ENCODE peak calls at places on chromosomes 11 and 22, in eight cellular contexts. One of them, this sample, is unnamed.
A peak's percentile ranks its signal among the peaks of the same experiment; 100 is the strongest.

GRCh38 chr11:22688914-22689313 is 22.5 kb downstream of the GAS2 start:
- DNase-seq in CD8-positive, alpha-beta T cell: no peak
- DNase-seq in tibial nerve: no peak
- DNase-seq in breast epithelium: no peak
- DNase-seq in ovary: no peak
- DNase-seq in neural progenitor cell: no peak
- DNase-seq in tibial artery: no peak
- DNase-seq in lower lobe of right lung: no peak
- DNase-seq in this sample: no peak

GRCh38 chr22:46749682-46750529 is 11.9 kb upstream of the CERK start:
- DNase-seq in breast epithelium: no peak
- DNase-seq in neural progenitor cell: no peak
- DNase-seq in tibial artery: no peak
- DNase-seq in tibial nerve: no peak
- DNase-seq in lower lobe of right lung: no peak
- DNase-seq in CD8-positive, alpha-beta T cell: no peak
- DNase-seq in ovary: no peak
- DNase-seq in this sample: no peak

GRCh38 chr11:44566559-44566949 is 1.1 kb downstream of the CD82 start:
- DNase-seq in lower lobe of right lung: no peak
- DNase-seq in ovary: no peak
- DNase-seq in neural progenitor cell: no peak
- DNase-seq in breast epithelium: no peak
- DNase-seq in tibial artery: no peak
- DNase-seq in tibial nerve: no peak
- DNase-seq in CD8-positive, alpha-beta T cell: no peak
- DNase-seq in this sample: no peak

GRCh38 chr22:49586244-49586748 is 241.4 kb downstream of the BRD1 start:
- DNase-seq in breast epithelium: no peak
- DNase-seq in CD8-positive, alpha-beta T cell: no peak
- DNase-seq in tibial artery: no peak
- DNase-seq in ovary: no peak
- DNase-seq in neural progenitor cell: no peak
- DNase-seq in lower lobe of right lung: peak; percentile 32
- DNase-seq in tibial nerve: no peak
- DNase-seq in this sample: no peak

GRCh38 chr11:123166095-123166559 is 28.9 kb downstream of the CLMP start:
- DNase-seq in tibial artery: no peak
- DNase-seq in breast epithelium: peak; percentile 41
- DNase-seq in tibial nerve: peak; percentile 35
- DNase-seq in CD8-positive, alpha-beta T cell: no peak
- DNase-seq in neural progenitor cell: peak; percentile 70
- DNase-seq in ovary: peak; percentile 85
- DNase-seq in lower lobe of right lung: peak; percentile 51
- DNase-seq in this sample: peak; percentile 36

GRCh38 chr11:103367650-103368049 is 258.4 kb downstream of the DYNC2H1 start:
- DNase-seq in breast epithelium: no peak
- DNase-seq in ovary: no peak
- DNase-seq in tibial artery: no peak
- DNase-seq in lower lobe of right lung: no peak
- DNase-seq in neural progenitor cell: no peak
- DNase-seq in CD8-positive, alpha-beta T cell: no peak
- DNase-seq in tibial nerve: no peak
- DNase-seq in this sample: no peak

GRCh38 chr11:43963221-43963620 is 20.8 kb downstream of the C11orf96 start:
- DNase-seq in lower lobe of right lung: no peak
- DNase-seq in breast epithelium: no peak
- DNase-seq in ovary: no peak
- DNase-seq in neural progenitor cell: no peak
- DNase-seq in tibial artery: no peak
- DNase-seq in CD8-positive, alpha-beta T cell: no peak
- DNase-seq in tibial nerve: no peak
- DNase-seq in this sample: no peak

GRCh38 chr11:1106387-1106786 is 31.7 kb downstream of the MUC2 start:
- DNase-seq in tibial nerve: no peak
- DNase-seq in lower lobe of right lung: no peak
- DNase-seq in CD8-positive, alpha-beta T cell: no peak
- DNase-seq in neural progenitor cell: no peak
- DNase-seq in ovary: no peak
- DNase-seq in breast epithelium: no peak
- DNase-seq in tibial artery: no peak
- DNase-seq in this sample: no peak

GRCh38 chr22:43308451-43309235 is 34.5 kb downstream of the SCUBE1 start:
- DNase-seq in lower lobe of right lung: no peak
- DNase-seq in tibial artery: no peak
- DNase-seq in neural progenitor cell: peak; percentile 55
- DNase-seq in ovary: peak; percentile 48
- DNase-seq in CD8-positive, alpha-beta T cell: no peak
- DNase-seq in breast epithelium: no peak
- DNase-seq in tibial nerve: no peak
- DNase-seq in this sample: no peak

GRCh38 chr11:1928891-1929541 is 9.5 kb downstream of the TNNT3 start:
- DNase-seq in tibial artery: no peak
- DNase-seq in ovary: no peak
- DNase-seq in tibial nerve: no peak
- DNase-seq in neural progenitor cell: peak; percentile 1
- DNase-seq in CD8-positive, alpha-beta T cell: no peak
- DNase-seq in breast epithelium: no peak
- DNase-seq in lower lobe of right lung: no peak
- DNase-seq in this sample: no peak

GRCh38 chr11:14914536-14914935 is 22.5 kb upstream of the CYP2R1 start:
- DNase-seq in breast epithelium: no peak
- DNase-seq in ovary: no peak
- DNase-seq in neural progenitor cell: no peak
- DNase-seq in tibial nerve: no peak
- DNase-seq in lower lobe of right lung: no peak
- DNase-seq in tibial artery: no peak
- DNase-seq in CD8-positive, alpha-beta T cell: no peak
- DNase-seq in this sample: no peak

GRCh38 chr11:121557348-121557747 is 104.6 kb upstream of the SORL1-AS1 start:
- DNase-seq in lower lobe of right lung: no peak
- DNase-seq in tibial artery: no peak
- DNase-seq in CD8-positive, alpha-beta T cell: no peak
- DNase-seq in neural progenitor cell: no peak
- DNase-seq in tibial nerve: no peak
- DNase-seq in breast epithelium: no peak
- DNase-seq in ovary: no peak
- DNase-seq in this sample: no peak

GRCh38 chr11:118109231-118109630 is 22.5 kb upstream of the SMIM35 start:
- DNase-seq in breast epithelium: no peak
- DNase-seq in ovary: no peak
- DNase-seq in tibial artery: no peak
- DNase-seq in lower lobe of right lung: no peak
- DNase-seq in tibial nerve: no peak
- DNase-seq in neural progenitor cell: no peak
- DNase-seq in CD8-positive, alpha-beta T cell: no peak
- DNase-seq in this sample: peak; percentile 29

GRCh38 chr11:46888636-46889035 is 29.7 kb downstream of the LRP4 start:
- DNase-seq in ovary: no peak
- DNase-seq in tibial nerve: no peak
- DNase-seq in CD8-positive, alpha-beta T cell: no peak
- DNase-seq in breast epithelium: no peak
- DNase-seq in neural progenitor cell: no peak
- DNase-seq in lower lobe of right lung: no peak
- DNase-seq in tibial artery: no peak
- DNase-seq in this sample: no peak

DNA sequence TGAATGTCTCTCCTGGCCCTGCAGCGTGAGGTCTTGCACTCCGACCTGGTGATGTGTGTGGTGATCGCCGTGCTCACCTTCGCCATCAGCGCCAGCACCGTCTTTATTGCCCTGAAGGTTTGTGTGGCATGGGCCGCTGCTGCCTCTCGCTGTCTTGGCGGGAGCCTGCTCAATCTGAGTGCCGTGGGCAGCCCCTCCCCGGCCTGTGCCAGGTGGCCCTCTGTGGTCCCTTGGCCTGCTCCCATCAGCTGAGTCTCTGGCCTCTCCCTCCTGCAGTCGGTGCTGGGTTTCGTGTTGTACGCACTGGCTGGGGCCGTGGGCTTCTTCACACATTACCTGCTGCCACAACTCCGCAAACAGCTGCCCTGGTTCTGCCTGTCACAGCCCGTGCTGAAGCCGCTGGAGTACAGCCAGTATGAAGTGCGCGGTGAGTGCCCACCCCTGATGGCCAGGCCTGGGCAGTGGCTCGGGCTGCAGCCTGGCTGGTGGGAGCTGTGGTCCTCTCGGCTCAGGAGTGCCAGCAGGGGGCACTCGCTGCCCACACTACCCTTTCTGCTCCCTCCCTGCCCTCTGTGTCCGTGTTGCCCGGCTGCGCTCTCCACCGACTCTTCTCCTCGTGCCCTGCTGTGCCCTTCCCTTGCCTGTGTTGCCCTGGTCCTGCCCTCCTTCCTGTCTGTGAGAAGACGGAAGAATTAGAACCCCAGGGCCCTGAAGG is 10.2 kb downstream of the PCNX3 start:
- DNase-seq in CD8-positive, alpha-beta T cell: peak; percentile 31
- DNase-seq in breast epithelium: no peak
- DNase-seq in lower lobe of right lung: peak; percentile 81
- DNase-seq in neural progenitor cell: peak; percentile 72
- DNase-seq in tibial artery: peak; percentile 57
- DNase-seq in tibial nerve: no peak
- DNase-seq in ovary: no peak
- DNase-seq in this sample: peak; percentile 70
- H3K36me3 ChIP-seq in CD8-positive, alpha-beta T cell: peaks cover 45% of the 10 kb centered on the region
- H3K36me3 ChIP-seq in breast epithelium: peaks cover 16% of the 10 kb centered on the region
- H3K36me3 ChIP-seq in lower lobe of right lung: peaks cover 96% of the 10 kb centered on the region
- H3K36me3 ChIP-seq in neural progenitor cell: no peaks in the 10 kb centered on the region
- H3K36me3 ChIP-seq in tibial artery: peaks cover 100% of the 10 kb centered on the region
- H3K36me3 ChIP-seq in tibial nerve: peaks cover 15% of the 10 kb centered on the region
- H3K36me3 ChIP-seq in ovary: no peaks in the 10 kb centered on the region
- H3K36me3 ChIP-seq in this sample: peaks cover 94% of the 10 kb centered on the region

GRCh38 chr11:115636686-115637555 is 132.7 kb upstream of the CADM1 start:
- DNase-seq in lower lobe of right lung: no peak
- DNase-seq in CD8-positive, alpha-beta T cell: no peak
- DNase-seq in tibial nerve: no peak
- DNase-seq in tibial artery: no peak
- DNase-seq in breast epithelium: no peak
- DNase-seq in ovary: no peak
- DNase-seq in neural progenitor cell: peak; percentile 49
- DNase-seq in this sample: no peak
- H3K4me1 ChIP-seq in lower lobe of right lung: no peaks in the 10 kb centered on the region
- H3K4me1 ChIP-seq in CD8-positive, alpha-beta T cell: no peaks in the 10 kb centered on the region
- H3K4me1 ChIP-seq in tibial nerve: no peaks in the 10 kb centered on the region
- H3K4me1 ChIP-seq in tibial artery: no peaks in the 10 kb centered on the region
- H3K4me1 ChIP-seq in breast epithelium: no peaks in the 10 kb centered on the region
- H3K4me1 ChIP-seq in ovary: no peaks in the 10 kb centered on the region
- H3K4me1 ChIP-seq in neural progenitor cell: peaks cover 12% of the 10 kb centered on the region
- H3K4me1 ChIP-seq in this sample: no peaks in the 10 kb centered on the region

GRCh38 chr22:17875156-17875555 is 100.9 kb upstream of the BID start:
- DNase-seq in tibial artery: no peak
- DNase-seq in CD8-positive, alpha-beta T cell: no peak
- DNase-seq in tibial nerve: no peak
- DNase-seq in ovary: no peak
- DNase-seq in lower lobe of right lung: no peak
- DNase-seq in breast epithelium: no peak
- DNase-seq in neural progenitor cell: no peak
- DNase-seq in this sample: no peak

GRCh38 chr22:17873804-17874203 is 99.5 kb upstream of the BID start:
- DNase-seq in ovary: no peak
- DNase-seq in tibial artery: no peak
- DNase-seq in CD8-positive, alpha-beta T cell: no peak
- DNase-seq in tibial nerve: no peak
- DNase-seq in neural progenitor cell: no peak
- DNase-seq in lower lobe of right lung: no peak
- DNase-seq in breast epithelium: no peak
- DNase-seq in this sample: no peak

GRCh38 chr22:17875631-17876030 is 101.4 kb upstream of the BID start:
- DNase-seq in tibial nerve: no peak
- DNase-seq in CD8-positive, alpha-beta T cell: no peak
- DNase-seq in breast epithelium: no peak
- DNase-seq in lower lobe of right lung: no peak
- DNase-seq in neural progenitor cell: no peak
- DNase-seq in tibial artery: no peak
- DNase-seq in ovary: no peak
- DNase-seq in this sample: no peak

GRCh38 chr22:17873116-17873515 is 98.8 kb upstream of the BID start:
- DNase-seq in tibial nerve: no peak
- DNase-seq in ovary: no peak
- DNase-seq in tibial artery: no peak
- DNase-seq in CD8-positive, alpha-beta T cell: no peak
- DNase-seq in lower lobe of right lung: no peak
- DNase-seq in neural progenitor cell: no peak
- DNase-seq in breast epithelium: no peak
- DNase-seq in this sample: no peak

GRCh38 chr22:17874231-17874630 is 100.0 kb upstream of the BID start:
- DNase-seq in tibial artery: no peak
- DNase-seq in neural progenitor cell: no peak
- DNase-seq in CD8-positive, alpha-beta T cell: no peak
- DNase-seq in ovary: no peak
- DNase-seq in breast epithelium: no peak
- DNase-seq in lower lobe of right lung: no peak
- DNase-seq in tibial nerve: no peak
- DNase-seq in this sample: no peak
- H3K36me3 ChIP-seq in tibial artery: peaks cover 90% of the 10 kb centered on the region
- H3K36me3 ChIP-seq in neural progenitor cell: no peaks in the 10 kb centered on the region
- H3K36me3 ChIP-seq in CD8-positive, alpha-beta T cell: peaks cover 12% of the 10 kb centered on the region
- H3K36me3 ChIP-seq in ovary: no peaks in the 10 kb centered on the region
- H3K36me3 ChIP-seq in breast epithelium: no peaks in the 10 kb centered on the region
- H3K36me3 ChIP-seq in lower lobe of right lung: peaks cover 49% of the 10 kb centered on the region
- H3K36me3 ChIP-seq in tibial nerve: no peaks in the 10 kb centered on the region
- H3K36me3 ChIP-seq in this sample: peaks cover 67% of the 10 kb centered on the region

GRCh38 chr11:86442420-86442819 is 67.7 kb downstream of the CCDC81 start:
- DNase-seq in CD8-positive, alpha-beta T cell: no peak
- DNase-seq in neural progenitor cell: no peak
- DNase-seq in tibial artery: no peak
- DNase-seq in ovary: no peak
- DNase-seq in tibial nerve: no peak
- DNase-seq in breast epithelium: no peak
- DNase-seq in lower lobe of right lung: no peak
- DNase-seq in this sample: no peak

GRCh38 chr11:86435711-86436110 is 61.0 kb downstream of the CCDC81 start:
- DNase-seq in CD8-positive, alpha-beta T cell: no peak
- DNase-seq in tibial artery: no peak
- DNase-seq in lower lobe of right lung: no peak
- DNase-seq in breast epithelium: no peak
- DNase-seq in ovary: no peak
- DNase-seq in tibial nerve: no peak
- DNase-seq in neural progenitor cell: no peak
- DNase-seq in this sample: no peak

GRCh38 chr11:86440843-86441242 is 66.2 kb downstream of the CCDC81 start:
- DNase-seq in breast epithelium: no peak
- DNase-seq in lower lobe of right lung: no peak
- DNase-seq in CD8-positive, alpha-beta T cell: no peak
- DNase-seq in tibial artery: no peak
- DNase-seq in neural progenitor cell: no peak
- DNase-seq in ovary: no peak
- DNase-seq in tibial nerve: no peak
- DNase-seq in this sample: no peak

GRCh38 chr11:86440305-86440716 is 65.6 kb downstream of the CCDC81 start:
- DNase-seq in lower lobe of right lung: no peak
- DNase-seq in neural progenitor cell: no peak
- DNase-seq in ovary: no peak
- DNase-seq in tibial nerve: no peak
- DNase-seq in tibial artery: peak; percentile 78
- DNase-seq in CD8-positive, alpha-beta T cell: no peak
- DNase-seq in breast epithelium: no peak
- DNase-seq in this sample: peak; percentile 53

DNA sequence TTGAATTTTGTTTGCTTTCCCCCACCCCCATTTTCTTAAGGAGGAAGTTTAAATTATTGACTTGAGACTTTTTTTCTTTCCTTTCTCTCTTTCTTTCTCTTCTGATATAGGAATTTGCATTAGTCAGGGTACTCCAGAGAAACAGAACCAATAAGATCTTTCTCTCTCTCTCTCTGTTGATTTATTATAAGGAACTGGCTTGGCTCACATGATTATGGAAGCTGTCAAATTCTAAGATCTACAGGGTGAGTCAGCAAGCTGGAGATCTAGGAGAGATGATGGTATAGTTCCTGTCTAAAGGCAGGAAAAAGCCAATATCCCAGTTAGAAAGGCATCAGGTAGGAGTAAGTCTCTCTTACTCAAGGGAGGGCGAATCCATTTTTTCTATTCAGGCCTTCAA is 64.0 kb downstream of the CCDC81 start:
- DNase-seq in ovary: no peak
- DNase-seq in tibial nerve: no peak
- DNase-seq in lower lobe of right lung: no peak
- DNase-seq in CD8-positive, alpha-beta T cell: no peak
- DNase-seq in neural progenitor cell: no peak
- DNase-seq in tibial artery: no peak
- DNase-seq in breast epithelium: no peak
- DNase-seq in this sample: no peak
- H3K4me1 ChIP-seq in ovary: no peaks in the 10 kb centered on the region
- H3K4me1 ChIP-seq in tibial nerve: peaks cover 8% of the 10 kb centered on the region
- H3K4me1 ChIP-seq in lower lobe of right lung: no peaks in the 10 kb centered on the region
- H3K4me1 ChIP-seq in CD8-positive, alpha-beta T cell: no peaks in the 10 kb centered on the region
- H3K4me1 ChIP-seq in neural progenitor cell: no peaks in the 10 kb centered on the region
- H3K4me1 ChIP-seq in tibial artery: no peaks in the 10 kb centered on the region
- H3K4me1 ChIP-seq in breast epithelium: no peaks in the 10 kb centered on the region
- H3K4me1 ChIP-seq in this sample: peaks cover 4% of the 10 kb centered on the region